ENCODE peak calls at places on chromosomes 6 and 20, in four cellular contexts. One of them, this sample, is unnamed.

GRCh38 chr6:110703906-110704594 is 111.2 kb downstream of the CDK19 start:
- DNase-seq in effector CD8-positive, alpha-beta T cell: no peak
- DNase-seq in AML-193: no peak
- DNase-seq in activated CD8-positive, alpha-beta memory T cell treated with anti-CD3 and anti-CD28 coated beads for 48 hours: no peak
- DNase-seq in this sample: no peak

GRCh38 chr20:47956261-47956995 is 171.1 kb upstream of the SULF2 start:
- DNase-seq in effector CD8-positive, alpha-beta T cell: no peak
- DNase-seq in AML-193: no peak
- DNase-seq in activated CD8-positive, alpha-beta memory T cell treated with anti-CD3 and anti-CD28 coated beads for 48 hours: no peak
- DNase-seq in this sample: no peak

GRCh38 chr20:64111841-64112641 is 4.7 kb upstream of the NPBWR2 start:
- DNase-seq in AML-193: no peak
- DNase-seq in effector CD8-positive, alpha-beta T cell: no peak
- DNase-seq in activated CD8-positive, alpha-beta memory T cell treated with anti-CD3 and anti-CD28 coated beads for 48 hours: no peak
- DNase-seq in this sample: no peak

GRCh38 chr6:28209753-28210535 is 15.1 kb upstream of the ZSCAN9 start:
- DNase-seq in AML-193: no peak
- DNase-seq in effector CD8-positive, alpha-beta T cell: no peak
- DNase-seq in activated CD8-positive, alpha-beta memory T cell treated with anti-CD3 and anti-CD28 coated beads for 48 hours: no peak
- DNase-seq in this sample: no peak

GRCh38 chr6:81216668-81217067 is 535.8 kb downstream of the TENT5A start:
- DNase-seq in AML-193: no peak
- DNase-seq in effector CD8-positive, alpha-beta T cell: no peak
- DNase-seq in activated CD8-positive, alpha-beta memory T cell treated with anti-CD3 and anti-CD28 coated beads for 48 hours: no peak
- DNase-seq in this sample: no peak

GRCh38 chr20:57902478-57902877 is 192.7 kb upstream of the PMEPA1 start:
- DNase-seq in AML-193: peak; percentile 8
- DNase-seq in effector CD8-positive, alpha-beta T cell: no peak
- DNase-seq in activated CD8-positive, alpha-beta memory T cell treated with anti-CD3 and anti-CD28 coated beads for 48 hours: no peak
- DNase-seq in this sample: no peak

GRCh38 chr6:6515691-6516607 is 72.6 kb upstream of the LY86 start:
- DNase-seq in AML-193: no peak
- DNase-seq in effector CD8-positive, alpha-beta T cell: no peak
- DNase-seq in activated CD8-positive, alpha-beta memory T cell treated with anti-CD3 and anti-CD28 coated beads for 48 hours: peak; percentile 7
- DNase-seq in this sample: no peak

GRCh38 chr20:19802492-19803158 is 44.6 kb downstream of the RIN2 start:
- DNase-seq in effector CD8-positive, alpha-beta T cell: no peak
- DNase-seq in AML-193: peak; percentile 12
- DNase-seq in activated CD8-positive, alpha-beta memory T cell treated with anti-CD3 and anti-CD28 coated beads for 48 hours: no peak
- DNase-seq in this sample: no peak

GRCh38 chr20:35478804-35479472 is 23.5 kb downstream of the CEP250 start:
- DNase-seq in activated CD8-positive, alpha-beta memory T cell treated with anti-CD3 and anti-CD28 coated beads for 48 hours: no peak
- DNase-seq in effector CD8-positive, alpha-beta T cell: no peak
- DNase-seq in AML-193: no peak
- DNase-seq in this sample: no peak

GRCh38 chr20:1423625-1424106 is 30.8 kb upstream of the FKBP1A start:
- DNase-seq in activated CD8-positive, alpha-beta memory T cell treated with anti-CD3 and anti-CD28 coated beads for 48 hours: no peak
- DNase-seq in AML-193: no peak
- DNase-seq in effector CD8-positive, alpha-beta T cell: no peak
- DNase-seq in this sample: no peak

GRCh38 chr6:37429352-37429750 is 3.7 kb upstream of the CMTR1 start:
- DNase-seq in AML-193: no peak
- DNase-seq in activated CD8-positive, alpha-beta memory T cell treated with anti-CD3 and anti-CD28 coated beads for 48 hours: no peak
- DNase-seq in effector CD8-positive, alpha-beta T cell: no peak
- DNase-seq in this sample: no peak

GRCh38 chr6:78101387-78101786 is 448.5 kb downstream of the MEI4 start:
- DNase-seq in activated CD8-positive, alpha-beta memory T cell treated with anti-CD3 and anti-CD28 coated beads for 48 hours: no peak
- DNase-seq in effector CD8-positive, alpha-beta T cell: no peak
- DNase-seq in AML-193: no peak
- DNase-seq in this sample: no peak

GRCh38 chr6:2875840-2876207 is 27.3 kb downstream of the SERPINB9 start:
- DNase-seq in AML-193: peak; percentile 36
- DNase-seq in effector CD8-positive, alpha-beta T cell: peak; percentile 40
- DNase-seq in activated CD8-positive, alpha-beta memory T cell treated with anti-CD3 and anti-CD28 coated beads for 48 hours: no peak
- DNase-seq in this sample: no peak

GRCh38 chr6:170449835-170450753 is 103.0 kb downstream of the PSMB1 start:
- DNase-seq in AML-193: no peak
- DNase-seq in activated CD8-positive, alpha-beta memory T cell treated with anti-CD3 and anti-CD28 coated beads for 48 hours: no peak
- DNase-seq in effector CD8-positive, alpha-beta T cell: no peak
- DNase-seq in this sample: no peak

GRCh38 chr6:96626749-96627353 is 63.9 kb downstream of the FHL5 start:
- DNase-seq in activated CD8-positive, alpha-beta memory T cell treated with anti-CD3 and anti-CD28 coated beads for 48 hours: no peak
- DNase-seq in effector CD8-positive, alpha-beta T cell: no peak
- DNase-seq in AML-193: peak; percentile 52
- DNase-seq in this sample: no peak

GRCh38 chr6:166307981-166308768 is at the start of gene PRR18:
- DNase-seq in effector CD8-positive, alpha-beta T cell: no peak
- DNase-seq in activated CD8-positive, alpha-beta memory T cell treated with anti-CD3 and anti-CD28 coated beads for 48 hours: no peak
- DNase-seq in AML-193: no peak
- DNase-seq in this sample: no peak

GRCh38 chr20:39706089-39706721 is 744.1 kb downstream of the DHX35 start:
- DNase-seq in AML-193: no peak
- DNase-seq in effector CD8-positive, alpha-beta T cell: no peak
- DNase-seq in activated CD8-positive, alpha-beta memory T cell treated with anti-CD3 and anti-CD28 coated beads for 48 hours: no peak
- DNase-seq in this sample: no peak

GRCh38 chr6:29295623-29296022 is 5.9 kb upstream of the OR14J1 start:
- DNase-seq in activated CD8-positive, alpha-beta memory T cell treated with anti-CD3 and anti-CD28 coated beads for 48 hours: no peak
- DNase-seq in AML-193: no peak
- DNase-seq in effector CD8-positive, alpha-beta T cell: no peak
- DNase-seq in this sample: no peak

GRCh38 chr6:112367655-112368054 is 20.5 kb downstream of the RFPL4B start:
- DNase-seq in AML-193: no peak
- DNase-seq in effector CD8-positive, alpha-beta T cell: no peak
- DNase-seq in activated CD8-positive, alpha-beta memory T cell treated with anti-CD3 and anti-CD28 coated beads for 48 hours: no peak
- DNase-seq in this sample: no peak

GRCh38 chr6:137637161-137637560 is 143.0 kb upstream of the OLIG3 start:
- DNase-seq in activated CD8-positive, alpha-beta memory T cell treated with anti-CD3 and anti-CD28 coated beads for 48 hours: no peak
- DNase-seq in AML-193: peak; percentile 67
- DNase-seq in effector CD8-positive, alpha-beta T cell: no peak
- DNase-seq in this sample: peak; percentile 4

GRCh38 chr6:12136905-12137304 is 124.8 kb downstream of the HIVEP1 start:
- DNase-seq in effector CD8-positive, alpha-beta T cell: no peak
- DNase-seq in AML-193: no peak
- DNase-seq in activated CD8-positive, alpha-beta memory T cell treated with anti-CD3 and anti-CD28 coated beads for 48 hours: no peak
- DNase-seq in this sample: no peak

GRCh38 chr6:27517928-27518787 is 45.3 kb upstream of the ZNF184 start:
- DNase-seq in AML-193: peak; percentile 49
- DNase-seq in activated CD8-positive, alpha-beta memory T cell treated with anti-CD3 and anti-CD28 coated beads for 48 hours: no peak
- DNase-seq in effector CD8-positive, alpha-beta T cell: no peak
- DNase-seq in this sample: no peak

This sample was measured in GOT3.